ENCODE peak calls at places on chromosome 12, in four cellular contexts. P, L, W and F are unnamed samples.
A peak's percentile ranks its signal among the peaks of the same experiment; 100 is the strongest.

GRCh38 chr12:108856428-108857157 is 790 bp downstream of the SSH1 start:
- DNase-seq in P (no peak), L (no peak), W (peak; percentile 26), F (no peak)

GRCh38 chr12:51009038-51009437 is 17.1 kb downstream of the SLC11A2 start:
- DNase-seq in P (no peak), L (no peak), W (no peak), F (no peak)

GRCh38 chr12:1130571-1130970 is 139.5 kb downstream of the ERC1 start:
- DNase-seq in P (no peak), L (no peak), W (no peak), F (peak; percentile 31)

GRCh38 chr12:92068441-92068840 is 77.2 kb downstream of the BTG1 start:
- DNase-seq in P (no peak), L (no peak), W (no peak), F (no peak)

GRCh38 chr12:107429006-107429698 is 256.4 kb upstream of the PWP1 start:
- DNase-seq in P (no peak), L (no peak), W (no peak), F (no peak)

GRCh38 chr12:1912580-1913376 is 5.7 kb downstream of the CACNA2D4 start:
- DNase-seq in P (no peak), L (no peak), W (no peak), F (no peak)

GRCh38 chr12:9933966-9934365 is 1.8 kb upstream of the CLEC2A start:
- DNase-seq in P (no peak), L (no peak), W (no peak), F (no peak)

GRCh38 chr12:49664167-49664566 is 40.8 kb downstream of the PRPF40B start:
- DNase-seq in P (no peak), L (no peak), W (no peak), F (no peak)

GRCh38 chr12:48961331-48961730 is 4.0 kb upstream of the ARF3 start:
- DNase-seq in P (no peak), L (no peak), W (no peak), F (no peak)

GRCh38 chr12:113860950-113861349 is 105.2 kb downstream of the RBM19 start:
- DNase-seq in P (no peak), L (no peak), W (no peak), F (no peak)
- TF ChIP-seq ATF3 in P (no peak), L (peak; percentile 91), W (no peak), F (peak; percentile 29)

DNA sequence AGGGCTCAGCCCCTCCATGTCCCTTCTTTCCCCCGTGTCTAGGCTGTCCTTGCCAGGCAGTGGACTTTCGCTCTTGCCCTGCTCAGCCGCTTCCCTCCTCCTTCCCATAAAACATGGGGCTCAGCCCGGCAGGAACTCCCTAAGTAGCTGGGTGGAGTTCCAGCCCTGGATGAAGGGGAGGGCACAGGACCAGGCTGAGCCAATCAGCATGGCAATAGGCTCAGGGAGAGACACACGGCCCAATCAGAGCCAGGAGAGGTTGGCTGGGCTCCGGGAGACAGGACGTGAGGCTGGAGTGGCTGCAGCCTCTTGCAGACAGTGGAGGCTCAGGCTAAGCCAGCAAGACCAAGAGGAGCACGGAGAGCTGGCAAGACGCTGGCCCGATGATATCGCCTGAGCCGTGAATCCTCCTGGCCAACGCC is 54.3 kb downstream of the GALNT9 start:
- DNase-seq in P (no peak), L (peak; percentile 56), W (peak; percentile 66), F (peak; percentile 82)
- TF ChIP-seq ATF3 in P (no peak), L (no peak), W (no peak), F (no peak)

GRCh38 chr12:8146416-8146771 is 10.4 kb upstream of the ZNF705A start:
- DNase-seq in P (no peak), L (no peak), W (no peak), F (no peak)

DNA sequence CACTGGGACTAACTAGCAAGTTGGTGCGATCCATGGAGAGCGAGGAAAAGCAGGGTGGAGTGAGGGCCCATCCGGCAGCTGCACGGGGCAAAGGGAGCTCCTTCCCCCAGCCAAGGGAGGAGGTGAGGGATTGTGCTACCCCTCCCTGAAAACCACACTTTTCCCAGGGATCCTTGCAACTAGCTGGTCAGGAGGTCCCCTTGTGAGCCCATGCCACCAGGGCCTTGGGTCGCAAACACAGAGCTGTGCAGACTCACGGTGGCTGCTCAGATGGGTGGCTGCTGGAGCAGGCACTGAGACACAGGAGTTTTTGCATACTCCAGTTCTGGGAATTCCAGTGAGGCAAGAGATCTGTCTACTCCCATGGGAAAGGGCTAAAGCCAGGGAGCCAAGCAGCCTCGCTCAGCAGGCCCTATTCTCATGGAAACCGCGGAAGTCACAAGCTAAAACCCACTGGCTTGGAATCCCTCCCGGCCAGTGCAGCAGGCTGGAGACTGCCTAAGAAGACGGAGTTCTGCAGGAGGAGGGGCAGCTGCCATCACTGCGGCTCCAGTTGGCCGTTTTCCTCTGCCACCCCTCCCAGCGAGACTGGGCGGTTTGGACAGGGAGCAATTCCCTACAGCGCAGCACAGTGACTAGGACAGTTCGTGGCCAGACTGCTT is 10.9 kb upstream of the ZNF705A start:
- DNase-seq in P (peak; percentile 50), L (no peak), W (peak; percentile 67), F (no peak)
- TF ChIP-seq ATF3 in P (no peak), L (no peak), W (no peak), F (no peak)

DNA sequence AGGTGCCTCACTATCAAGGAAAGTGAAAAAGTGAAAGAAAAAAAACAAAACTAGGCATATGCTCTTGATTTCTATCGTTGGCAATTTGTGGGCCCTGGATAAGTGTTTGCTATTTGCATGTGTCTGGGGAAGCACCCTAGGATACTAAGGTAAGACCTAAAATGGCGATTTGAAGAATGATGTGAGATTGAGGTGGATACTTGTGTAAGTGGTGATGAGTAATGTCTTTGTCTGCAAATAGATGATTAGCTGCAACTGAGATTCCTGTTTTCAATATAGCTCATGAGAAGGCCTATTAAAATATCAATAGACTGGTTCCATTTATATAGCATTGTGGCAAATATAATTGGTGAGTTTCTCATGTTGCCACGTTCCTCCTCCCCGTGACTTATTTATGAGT is 261.7 kb downstream of the NEDD1 start:
- DNase-seq in P (no peak), L (no peak), W (no peak), F (no peak)
- TF ChIP-seq ATF3 in P (no peak), L (no peak), W (no peak), F (no peak)